ENCODE peak calls at places on chromosomes 5 and 9, in ten cellular contexts. One of them, this sample, is unnamed.

GRCh38 chr5:106106384-106106783 is 1564.4 kb downstream of the EFNA5 start:
- DNase-seq in A549: no peak
- DNase-seq in upper lobe of left lung: no peak
- DNase-seq in brain microvascular endothelial cell: no peak
- DNase-seq in RWPE1: no peak
- DNase-seq in vagina: no peak
- DNase-seq in tibial nerve: no peak
- DNase-seq in PC-3: no peak
- DNase-seq in psoas muscle: no peak
- DNase-seq in PC-9: no peak
- DNase-seq in this sample: no peak

GRCh38 chr9:61673247-61673646 is 483.4 kb downstream of the SPATA31A7 start:
- DNase-seq in A549: no peak
- DNase-seq in upper lobe of left lung: no peak
- DNase-seq in brain microvascular endothelial cell: no peak
- DNase-seq in RWPE1: no peak
- DNase-seq in vagina: peak
- DNase-seq in tibial nerve: no peak
- DNase-seq in PC-3: no peak
- DNase-seq in psoas muscle: no peak
- DNase-seq in PC-9: no peak
- DNase-seq in this sample: no peak

GRCh38 chr9:71743217-71743705 is 25.1 kb downstream of the CEMIP2 start:
- DNase-seq in A549: no peak
- DNase-seq in upper lobe of left lung: no peak
- DNase-seq in brain microvascular endothelial cell: no peak
- DNase-seq in RWPE1: no peak
- DNase-seq in vagina: no peak
- DNase-seq in tibial nerve: no peak
- DNase-seq in PC-3: no peak
- DNase-seq in psoas muscle: no peak
- DNase-seq in PC-9: peak
- DNase-seq in this sample: no peak

GRCh38 chr5:322281-322941 is 897 bp downstream of the AHRR start:
- DNase-seq in A549: no peak
- DNase-seq in upper lobe of left lung: peak
- DNase-seq in brain microvascular endothelial cell: no peak
- DNase-seq in RWPE1: no peak
- DNase-seq in vagina: no peak
- DNase-seq in tibial nerve: no peak
- DNase-seq in PC-3: no peak
- DNase-seq in psoas muscle: peak
- DNase-seq in PC-9: no peak
- DNase-seq in this sample: no peak

GRCh38 chr9:96149142-96149541 is 152.8 kb downstream of the HSD17B3 start:
- DNase-seq in A549: no peak
- DNase-seq in upper lobe of left lung: no peak
- DNase-seq in brain microvascular endothelial cell: no peak
- DNase-seq in RWPE1: no peak
- DNase-seq in vagina: no peak
- DNase-seq in tibial nerve: no peak
- DNase-seq in PC-3: no peak
- DNase-seq in psoas muscle: no peak
- DNase-seq in PC-9: no peak
- DNase-seq in this sample: no peak

GRCh38 chr5:169160405-169160901 is 140.5 kb downstream of the SLIT3 start:
- DNase-seq in A549: peak
- DNase-seq in upper lobe of left lung: no peak
- DNase-seq in brain microvascular endothelial cell: peak
- DNase-seq in RWPE1: no peak
- DNase-seq in vagina: no peak
- DNase-seq in tibial nerve: no peak
- DNase-seq in PC-3: peak
- DNase-seq in psoas muscle: no peak
- DNase-seq in PC-9: no peak
- DNase-seq in this sample: peak

GRCh38 chr5:35518104-35518503 is 99.6 kb upstream of the SPEF2 start:
- DNase-seq in A549: no peak
- DNase-seq in upper lobe of left lung: no peak
- DNase-seq in brain microvascular endothelial cell: no peak
- DNase-seq in RWPE1: no peak
- DNase-seq in vagina: no peak
- DNase-seq in tibial nerve: no peak
- DNase-seq in PC-3: no peak
- DNase-seq in psoas muscle: no peak
- DNase-seq in PC-9: no peak
- DNase-seq in this sample: no peak

GRCh38 chr9:92026206-92027002 is 76.4 kb upstream of the ROR2 start:
- DNase-seq in A549: no peak
- DNase-seq in upper lobe of left lung: peak
- DNase-seq in brain microvascular endothelial cell: no peak
- DNase-seq in RWPE1: no peak
- DNase-seq in vagina: no peak
- DNase-seq in tibial nerve: no peak
- DNase-seq in PC-3: no peak
- DNase-seq in psoas muscle: no peak
- DNase-seq in PC-9: no peak
- DNase-seq in this sample: no peak

GRCh38 chr5:10301266-10301665 is 6.4 kb downstream of the CMBL start:
- DNase-seq in A549: no peak
- DNase-seq in upper lobe of left lung: no peak
- DNase-seq in brain microvascular endothelial cell: no peak
- DNase-seq in RWPE1: no peak
- DNase-seq in vagina: no peak
- DNase-seq in tibial nerve: no peak
- DNase-seq in PC-3: no peak
- DNase-seq in psoas muscle: no peak
- DNase-seq in PC-9: peak
- DNase-seq in this sample: no peak

GRCh38 chr9:81559741-81560140 is 129.6 kb downstream of the TLE1 start:
- DNase-seq in A549: peak
- DNase-seq in upper lobe of left lung: no peak
- DNase-seq in brain microvascular endothelial cell: peak
- DNase-seq in RWPE1: peak
- DNase-seq in vagina: no peak
- DNase-seq in tibial nerve: no peak
- DNase-seq in PC-3: peak
- DNase-seq in psoas muscle: no peak
- DNase-seq in PC-9: peak
- DNase-seq in this sample: no peak

GRCh38 chr5:50720061-50720460 is 53.6 kb downstream of the PARP8 start:
- DNase-seq in A549: no peak
- DNase-seq in upper lobe of left lung: no peak
- DNase-seq in brain microvascular endothelial cell: no peak
- DNase-seq in RWPE1: no peak
- DNase-seq in vagina: no peak
- DNase-seq in tibial nerve: no peak
- DNase-seq in PC-3: no peak
- DNase-seq in psoas muscle: no peak
- DNase-seq in PC-9: no peak
- DNase-seq in this sample: no peak

GRCh38 chr9:108832179-108832500 is 23.6 kb downstream of the ACTL7B start:
- DNase-seq in A549: no peak
- DNase-seq in upper lobe of left lung: no peak
- DNase-seq in brain microvascular endothelial cell: no peak
- DNase-seq in RWPE1: no peak
- DNase-seq in vagina: no peak
- DNase-seq in tibial nerve: no peak
- DNase-seq in PC-3: no peak
- DNase-seq in psoas muscle: no peak
- DNase-seq in PC-9: no peak
- DNase-seq in this sample: no peak
- H3K27ac ChIP-seq in A549: no peak
- H3K27ac ChIP-seq in upper lobe of left lung: no peak
- H3K27ac ChIP-seq in brain microvascular endothelial cell: no peak
- H3K27ac ChIP-seq in RWPE1: no peak
- H3K27ac ChIP-seq in vagina: no peak
- H3K27ac ChIP-seq in tibial nerve: no peak
- H3K27ac ChIP-seq in PC-3: peak
- H3K27ac ChIP-seq in psoas muscle: no peak
- H3K27ac ChIP-seq in PC-9: no peak
- H3K27ac ChIP-seq in this sample: no peak

GRCh38 chr5:132628814-132629213 is 29.2 kb upstream of the IL13 start:
- DNase-seq in A549: no peak
- DNase-seq in upper lobe of left lung: no peak
- DNase-seq in brain microvascular endothelial cell: no peak
- DNase-seq in RWPE1: no peak
- DNase-seq in vagina: no peak
- DNase-seq in tibial nerve: no peak
- DNase-seq in PC-3: no peak
- DNase-seq in psoas muscle: no peak
- DNase-seq in PC-9: no peak
- DNase-seq in this sample: no peak
- H3K27ac ChIP-seq in A549: no peak
- H3K27ac ChIP-seq in upper lobe of left lung: no peak
- H3K27ac ChIP-seq in brain microvascular endothelial cell: no peak
- H3K27ac ChIP-seq in RWPE1: no peak
- H3K27ac ChIP-seq in vagina: no peak
- H3K27ac ChIP-seq in tibial nerve: no peak
- H3K27ac ChIP-seq in PC-3: no peak
- H3K27ac ChIP-seq in psoas muscle: no peak
- H3K27ac ChIP-seq in PC-9: no peak
- H3K27ac ChIP-seq in this sample: no peak

GRCh38 chr5:14141764-14142163 is 1.4 kb upstream of the TRIO start:
- DNase-seq in A549: no peak
- DNase-seq in upper lobe of left lung: no peak
- DNase-seq in brain microvascular endothelial cell: no peak
- DNase-seq in RWPE1: no peak
- DNase-seq in vagina: no peak
- DNase-seq in tibial nerve: no peak
- DNase-seq in PC-3: no peak
- DNase-seq in psoas muscle: no peak
- DNase-seq in PC-9: no peak
- DNase-seq in this sample: no peak

GRCh38 chr5:14143843-14144585 is 872 bp downstream of the TRIO start:
- DNase-seq in A549: no peak
- DNase-seq in upper lobe of left lung: peak
- DNase-seq in brain microvascular endothelial cell: no peak
- DNase-seq in RWPE1: peak
- DNase-seq in vagina: no peak
- DNase-seq in tibial nerve: no peak
- DNase-seq in PC-3: peak
- DNase-seq in psoas muscle: peak
- DNase-seq in PC-9: peak
- DNase-seq in this sample: peak

GRCh38 chr5:14142202-14142855 is 813 bp upstream of the TRIO start:
- DNase-seq in A549: no peak
- DNase-seq in upper lobe of left lung: no peak
- DNase-seq in brain microvascular endothelial cell: no peak
- DNase-seq in RWPE1: no peak
- DNase-seq in vagina: no peak
- DNase-seq in tibial nerve: no peak
- DNase-seq in PC-3: no peak
- DNase-seq in psoas muscle: no peak
- DNase-seq in PC-9: no peak
- DNase-seq in this sample: no peak

GRCh38 chr5:14143509-14143842 is 334 bp downstream of the TRIO start:
- DNase-seq in A549: no peak
- DNase-seq in upper lobe of left lung: no peak
- DNase-seq in brain microvascular endothelial cell: no peak
- DNase-seq in RWPE1: peak
- DNase-seq in vagina: no peak
- DNase-seq in tibial nerve: no peak
- DNase-seq in PC-3: peak
- DNase-seq in psoas muscle: no peak
- DNase-seq in PC-9: no peak
- DNase-seq in this sample: no peak

DNA sequence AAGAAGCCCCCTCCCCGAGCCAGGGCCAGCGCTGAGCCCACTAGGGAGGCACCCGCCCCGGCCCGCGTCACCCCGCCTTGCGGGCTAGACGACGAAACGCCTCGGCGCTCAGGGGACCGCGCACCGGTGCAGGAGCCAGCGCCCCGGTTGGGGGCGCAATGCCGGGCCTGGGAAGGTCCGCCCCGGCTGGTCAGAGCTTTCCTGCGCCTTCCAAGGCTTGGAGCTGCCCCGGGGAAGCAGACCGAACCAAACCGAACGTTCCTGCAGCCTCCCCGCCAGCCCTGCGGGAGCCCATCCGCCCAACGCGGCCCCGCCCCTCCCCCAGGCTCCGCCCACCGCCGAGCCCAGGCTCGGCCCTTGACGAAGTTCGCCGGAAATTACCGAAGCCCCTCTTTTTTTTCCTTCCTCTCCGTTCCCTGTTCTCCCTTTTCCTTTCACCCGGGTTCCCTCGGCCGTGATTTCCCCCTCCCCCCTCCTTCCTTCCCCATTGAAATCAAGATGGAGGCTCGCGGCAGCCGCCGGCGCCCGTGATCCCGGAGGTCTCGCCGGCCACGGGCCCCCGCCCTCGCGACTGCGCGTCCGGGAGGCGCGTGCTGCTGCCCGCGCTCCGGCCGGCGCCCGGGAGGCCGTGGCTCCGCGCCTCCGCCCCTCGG is at the start of gene TRIO:
- DNase-seq in A549: peak
- DNase-seq in upper lobe of left lung: peak
- DNase-seq in brain microvascular endothelial cell: peak
- DNase-seq in RWPE1: peak
- DNase-seq in vagina: no peak
- DNase-seq in tibial nerve: peak
- DNase-seq in PC-3: peak
- DNase-seq in psoas muscle: peak
- DNase-seq in PC-9: peak
- DNase-seq in this sample: peak
- H3K27ac ChIP-seq in A549: peak
- H3K27ac ChIP-seq in upper lobe of left lung: peak
- H3K27ac ChIP-seq in brain microvascular endothelial cell: peak
- H3K27ac ChIP-seq in RWPE1: peak
- H3K27ac ChIP-seq in vagina: peak
- H3K27ac ChIP-seq in tibial nerve: peak
- H3K27ac ChIP-seq in PC-3: peak
- H3K27ac ChIP-seq in psoas muscle: peak
- H3K27ac ChIP-seq in PC-9: peak
- H3K27ac ChIP-seq in this sample: peak

DNA sequence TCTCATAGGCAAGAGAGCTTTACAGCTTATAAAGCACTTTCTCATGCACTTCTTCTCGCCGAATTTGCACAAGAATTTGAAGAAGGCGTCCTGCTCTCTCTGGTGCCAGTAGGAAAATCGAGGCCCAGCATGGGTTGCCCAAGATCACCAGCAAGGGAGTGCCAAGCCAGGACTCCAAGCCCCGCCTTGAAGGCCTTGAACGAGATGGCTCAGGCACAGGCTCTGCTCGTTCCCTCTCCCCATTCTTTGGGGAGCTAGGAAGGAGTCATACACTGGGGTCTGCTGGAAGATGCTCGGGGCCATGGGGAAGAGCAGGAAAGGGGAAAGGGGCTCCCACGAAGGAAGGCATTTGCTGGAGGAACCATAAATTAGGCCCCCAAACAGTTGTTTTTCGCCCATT is 46.7 kb downstream of the PAX5 start:
- DNase-seq in A549: no peak
- DNase-seq in upper lobe of left lung: no peak
- DNase-seq in brain microvascular endothelial cell: no peak
- DNase-seq in RWPE1: no peak
- DNase-seq in vagina: no peak
- DNase-seq in tibial nerve: no peak
- DNase-seq in PC-3: no peak
- DNase-seq in psoas muscle: no peak
- DNase-seq in PC-9: no peak
- DNase-seq in this sample: no peak
- H3K27ac ChIP-seq in A549: no peak
- H3K27ac ChIP-seq in upper lobe of left lung: no peak
- H3K27ac ChIP-seq in brain microvascular endothelial cell: no peak
- H3K27ac ChIP-seq in RWPE1: no peak
- H3K27ac ChIP-seq in vagina: no peak
- H3K27ac ChIP-seq in tibial nerve: no peak
- H3K27ac ChIP-seq in PC-3: no peak
- H3K27ac ChIP-seq in psoas muscle: no peak
- H3K27ac ChIP-seq in PC-9: no peak
- H3K27ac ChIP-seq in this sample: no peak